ENCODE peak calls at places on chromosome 19, in seven cellular contexts. One of them, this sample, is unnamed.

GRCh38 chr19:11416346-11417052 is 2.6 kb downstream of the RGL3 start:
- DNase-seq in psoas muscle: no peak
- DNase-seq in uterus: no peak
- DNase-seq in lower lobe of right lung: no peak
- DNase-seq in GM12878: no peak
- DNase-seq in kidney epithelial cell: no peak
- DNase-seq in cardiac muscle cell: no peak
- DNase-seq in this sample: no peak

GRCh38 chr19:5460748-5461147 is 5.5 kb downstream of the ZNRF4 start:
- DNase-seq in GM12878: no peak
- DNase-seq in uterus: no peak
- DNase-seq in psoas muscle: no peak
- DNase-seq in lower lobe of right lung: no peak
- DNase-seq in cardiac muscle cell: no peak
- DNase-seq in kidney epithelial cell: no peak
- DNase-seq in this sample: no peak

GRCh38 chr19:44879309-44880065 is 11.6 kb upstream of the TOMM40 start:
- DNase-seq in cardiac muscle cell: no peak
- DNase-seq in psoas muscle: no peak
- DNase-seq in lower lobe of right lung: no peak
- DNase-seq in kidney epithelial cell: no peak
- DNase-seq in uterus: no peak
- DNase-seq in GM12878: no peak
- DNase-seq in this sample: no peak

GRCh38 chr19:13027557-13027956 is 32.3 kb downstream of the NFIX start:
- DNase-seq in GM12878: no peak
- DNase-seq in uterus: no peak
- DNase-seq in lower lobe of right lung: no peak
- DNase-seq in kidney epithelial cell: no peak
- DNase-seq in psoas muscle: no peak
- DNase-seq in cardiac muscle cell: no peak
- DNase-seq in this sample: no peak

GRCh38 chr19:42224940-42225717 is 5.0 kb downstream of the ZNF526 start:
- DNase-seq in lower lobe of right lung: no peak
- DNase-seq in psoas muscle: no peak
- DNase-seq in uterus: no peak
- DNase-seq in kidney epithelial cell: no peak
- DNase-seq in cardiac muscle cell: no peak
- DNase-seq in GM12878: no peak
- DNase-seq in this sample: no peak

GRCh38 chr19:14519860-14520407 is 1.7 kb upstream of the DNAJB1 start:
- DNase-seq in GM12878: no peak
- DNase-seq in uterus: no peak
- DNase-seq in kidney epithelial cell: peak; percentile 95
- DNase-seq in psoas muscle: no peak
- DNase-seq in cardiac muscle cell: no peak
- DNase-seq in lower lobe of right lung: no peak
- DNase-seq in this sample: peak; percentile 61

GRCh38 chr19:5536337-5536894 is 31.3 kb downstream of the TINCR start:
- DNase-seq in uterus: peak; percentile 20
- DNase-seq in lower lobe of right lung: peak; percentile 68
- DNase-seq in psoas muscle: peak; percentile 62
- DNase-seq in kidney epithelial cell: no peak
- DNase-seq in cardiac muscle cell: peak; percentile 97
- DNase-seq in GM12878: no peak
- DNase-seq in this sample: no peak

GRCh38 chr19:6118043-6118442 is 7.7 kb upstream of the RFX2 start:
- DNase-seq in uterus: no peak
- DNase-seq in psoas muscle: no peak
- DNase-seq in cardiac muscle cell: no peak
- DNase-seq in kidney epithelial cell: no peak
- DNase-seq in lower lobe of right lung: no peak
- DNase-seq in GM12878: no peak
- DNase-seq in this sample: no peak

GRCh38 chr19:13110099-13110610 is 6.4 kb downstream of the TRMT1 start:
- DNase-seq in kidney epithelial cell: no peak
- DNase-seq in GM12878: no peak
- DNase-seq in cardiac muscle cell: no peak
- DNase-seq in lower lobe of right lung: no peak
- DNase-seq in psoas muscle: no peak
- DNase-seq in uterus: no peak
- DNase-seq in this sample: no peak

GRCh38 chr19:16896913-16897571 is 8.2 kb downstream of the F2RL3 start:
- DNase-seq in cardiac muscle cell: peak; percentile 97
- DNase-seq in uterus: peak; percentile 90
- DNase-seq in lower lobe of right lung: peak; percentile 93
- DNase-seq in psoas muscle: peak; percentile 94
- DNase-seq in kidney epithelial cell: peak; percentile 65
- DNase-seq in GM12878: peak; percentile 60
- DNase-seq in this sample: peak; percentile 87

GRCh38 chr19:35533822-35534521 is 716 bp downstream of the GAPDHS start:
- DNase-seq in psoas muscle: peak; percentile 64
- DNase-seq in lower lobe of right lung: peak; percentile 72
- DNase-seq in uterus: no peak
- DNase-seq in cardiac muscle cell: peak; percentile 29
- DNase-seq in kidney epithelial cell: no peak
- DNase-seq in GM12878: no peak
- DNase-seq in this sample: no peak

GRCh38 chr19:15108845-15109767 is 1.9 kb downstream of the SYDE1 start:
- DNase-seq in cardiac muscle cell: no peak
- DNase-seq in lower lobe of right lung: no peak
- DNase-seq in uterus: no peak
- DNase-seq in kidney epithelial cell: no peak
- DNase-seq in GM12878: no peak
- DNase-seq in psoas muscle: no peak
- DNase-seq in this sample: no peak

DNA sequence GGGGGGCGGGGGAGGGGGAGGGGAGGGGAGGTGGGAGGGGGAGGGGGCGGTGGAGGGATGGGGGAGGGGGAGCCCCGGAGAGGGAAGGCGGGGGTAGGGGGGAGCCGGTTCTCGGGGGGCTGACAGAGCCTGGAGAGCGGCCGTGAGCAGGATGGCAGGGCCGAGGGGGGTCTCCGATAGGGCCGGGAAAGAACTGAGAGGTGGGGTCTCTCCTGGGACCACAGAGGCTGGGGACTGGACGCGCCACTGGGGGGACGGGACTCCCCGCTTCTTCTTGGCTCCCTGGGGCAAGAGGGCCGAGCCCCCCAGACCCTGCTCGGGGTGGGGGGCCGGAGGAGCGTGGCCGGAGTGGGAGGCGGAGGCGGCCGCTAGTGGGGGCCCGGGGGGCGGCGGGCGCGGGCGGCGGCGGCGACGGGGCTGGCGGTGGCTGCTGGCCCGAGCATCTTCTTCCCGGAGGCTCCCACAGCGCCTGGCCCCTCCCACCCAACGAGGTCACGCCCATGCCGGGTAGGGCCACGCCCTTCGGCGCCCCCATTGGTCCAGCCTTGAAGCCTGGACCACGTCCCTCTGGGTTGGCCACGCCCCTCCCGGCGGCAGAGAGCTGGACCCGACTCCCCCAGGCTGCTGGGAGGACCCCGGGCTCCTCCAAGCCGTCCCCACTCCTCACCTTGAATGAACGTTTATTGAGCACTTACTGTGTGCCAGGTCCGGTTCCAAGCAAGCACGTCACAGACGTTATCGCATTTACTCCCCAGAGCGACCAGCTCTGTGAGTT is at the start of gene NOVA2:
- DNase-seq in cardiac muscle cell: peak; percentile 78
- DNase-seq in kidney epithelial cell: no peak
- DNase-seq in lower lobe of right lung: peak; percentile 73
- DNase-seq in uterus: peak; percentile 42
- DNase-seq in psoas muscle: peak; percentile 81
- DNase-seq in GM12878: peak; percentile 19
- DNase-seq in this sample: no peak
- H3K4me3 ChIP-seq in cardiac muscle cell: peak within 1 kb of the TSS; percentile 37
- H3K4me3 ChIP-seq in kidney epithelial cell: no peak within 1 kb of the TSS
- H3K4me3 ChIP-seq in lower lobe of right lung: peak within 1 kb of the TSS; percentile 52
- H3K4me3 ChIP-seq in uterus: peak within 1 kb of the TSS; percentile 20
- H3K4me3 ChIP-seq in psoas muscle: peak within 1 kb of the TSS; percentile 52
- H3K4me3 ChIP-seq in GM12878: no peak within 1 kb of the TSS
- H3K4me3 ChIP-seq in this sample: peak within 1 kb of the TSS; percentile 36

DNA sequence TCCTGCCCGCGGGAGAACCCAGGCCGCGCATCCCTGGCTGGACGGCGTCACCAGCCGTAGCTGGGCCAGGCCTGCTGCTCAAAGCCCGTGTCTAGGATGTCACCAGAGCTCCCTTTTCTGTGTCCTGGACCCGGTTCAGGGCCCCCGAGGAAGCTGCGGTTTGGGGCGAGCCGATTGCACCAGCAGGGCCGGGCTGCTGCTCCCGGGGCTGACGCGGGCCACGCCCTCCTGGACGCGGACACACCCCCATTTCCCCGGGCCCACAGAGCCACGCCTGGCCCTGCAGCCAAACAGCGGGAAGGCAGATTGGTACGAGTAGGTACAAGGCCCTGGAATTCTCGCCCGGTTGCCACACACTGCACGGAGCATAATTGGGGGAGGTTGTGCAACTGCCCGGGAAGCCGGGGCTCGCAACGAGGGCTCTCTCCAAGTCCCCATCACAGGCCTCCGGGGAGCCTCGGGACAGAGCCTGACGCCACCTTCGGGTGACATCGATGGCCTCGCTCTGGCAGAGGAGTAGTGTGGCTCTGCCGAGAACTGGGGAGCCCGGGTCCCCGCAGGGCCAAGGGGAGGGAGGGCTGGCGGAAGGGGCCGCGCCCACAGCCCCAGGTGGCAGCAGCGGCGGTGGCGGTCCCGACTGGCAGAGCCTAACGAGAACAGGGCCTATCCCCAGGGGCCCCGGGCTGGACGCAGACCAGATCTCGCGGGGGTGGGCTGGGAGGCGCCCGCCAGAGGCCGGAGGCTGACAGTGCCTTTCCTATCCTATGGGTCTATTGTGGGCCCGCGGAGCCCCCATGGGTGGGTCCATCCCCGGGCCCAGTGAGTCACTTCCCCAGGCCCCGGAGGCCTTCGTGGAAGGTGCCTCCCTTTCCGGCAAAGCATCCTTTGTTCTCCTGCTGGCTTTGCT is 23.5 kb downstream of the KCTD15 start:
- DNase-seq in GM12878: no peak
- DNase-seq in lower lobe of right lung: peak; percentile 93
- DNase-seq in kidney epithelial cell: no peak
- DNase-seq in cardiac muscle cell: peak; percentile 63
- DNase-seq in psoas muscle: peak; percentile 87
- DNase-seq in uterus: peak; percentile 78
- DNase-seq in this sample: peak; percentile 45
- H3K4me3 ChIP-seq in GM12878: no peak overlapping the region
- H3K4me3 ChIP-seq in lower lobe of right lung: peak overlapping the region; percentile 63
- H3K4me3 ChIP-seq in kidney epithelial cell: peak overlapping the region; percentile 21
- H3K4me3 ChIP-seq in cardiac muscle cell: peak overlapping the region; percentile 6
- H3K4me3 ChIP-seq in psoas muscle: peak overlapping the region; percentile 59
- H3K4me3 ChIP-seq in uterus: peak overlapping the region; percentile 33
- H3K4me3 ChIP-seq in this sample: peak overlapping the region; percentile 42

DNA sequence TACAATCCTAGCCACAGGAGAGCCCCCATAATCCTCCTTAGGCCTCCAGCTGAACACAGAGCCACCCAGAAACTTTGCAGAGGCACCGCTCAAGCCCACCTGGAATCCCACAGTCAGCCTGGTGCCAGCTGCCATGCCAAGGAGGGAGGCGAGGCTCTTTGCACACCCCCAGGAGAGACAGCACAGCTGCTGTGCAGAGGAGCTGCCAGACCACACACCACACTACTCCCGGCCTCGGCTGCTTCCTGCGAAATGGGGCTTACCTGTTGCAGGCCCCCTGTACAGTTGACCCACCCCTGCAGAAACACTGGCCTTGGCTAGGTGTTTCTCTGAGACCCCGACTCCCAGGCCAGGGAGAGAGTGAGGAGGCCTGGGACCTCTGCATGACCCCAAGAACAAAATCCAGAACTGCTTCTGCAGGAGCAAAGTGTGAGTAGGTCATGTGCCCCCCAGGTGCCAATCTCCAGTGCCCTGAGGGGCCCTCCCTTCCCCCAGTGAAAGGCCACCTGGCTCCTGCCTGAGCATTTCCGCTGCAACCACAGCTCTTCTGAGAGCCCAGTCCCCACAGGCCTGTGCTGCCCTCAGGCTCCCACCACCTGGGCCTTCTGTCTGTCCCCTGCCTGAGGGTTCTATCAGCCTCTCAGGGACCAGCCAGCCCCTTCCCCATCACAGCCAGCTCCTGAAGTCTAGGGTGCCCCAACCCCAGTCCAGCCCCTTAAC is 580.4 kb downstream of the UQCRFS1 start:
- DNase-seq in GM12878: no peak
- DNase-seq in psoas muscle: no peak
- DNase-seq in cardiac muscle cell: no peak
- DNase-seq in lower lobe of right lung: no peak
- DNase-seq in uterus: no peak
- DNase-seq in kidney epithelial cell: no peak
- DNase-seq in this sample: no peak
- H3K4me3 ChIP-seq in GM12878: no peak overlapping the region
- H3K4me3 ChIP-seq in psoas muscle: no peak overlapping the region
- H3K4me3 ChIP-seq in cardiac muscle cell: no peak overlapping the region
- H3K4me3 ChIP-seq in lower lobe of right lung: no peak overlapping the region
- H3K4me3 ChIP-seq in uterus: no peak overlapping the region
- H3K4me3 ChIP-seq in kidney epithelial cell: no peak overlapping the region
- H3K4me3 ChIP-seq in this sample: no peak overlapping the region

GRCh38 chr19:48858984-48859710 is 9.3 kb downstream of the PLEKHA4 start:
- DNase-seq in kidney epithelial cell: no peak
- DNase-seq in lower lobe of right lung: peak; percentile 79
- DNase-seq in GM12878: no peak
- DNase-seq in uterus: no peak
- DNase-seq in psoas muscle: peak; percentile 71
- DNase-seq in cardiac muscle cell: no peak
- DNase-seq in this sample: no peak
- H3K4me3 ChIP-seq in kidney epithelial cell: no peak overlapping the region
- H3K4me3 ChIP-seq in lower lobe of right lung: peak overlapping the region; percentile 41
- H3K4me3 ChIP-seq in GM12878: peak overlapping the region; percentile 65
- H3K4me3 ChIP-seq in uterus: no peak overlapping the region
- H3K4me3 ChIP-seq in psoas muscle: no peak overlapping the region
- H3K4me3 ChIP-seq in cardiac muscle cell: no peak overlapping the region
- H3K4me3 ChIP-seq in this sample: no peak overlapping the region

DNA sequence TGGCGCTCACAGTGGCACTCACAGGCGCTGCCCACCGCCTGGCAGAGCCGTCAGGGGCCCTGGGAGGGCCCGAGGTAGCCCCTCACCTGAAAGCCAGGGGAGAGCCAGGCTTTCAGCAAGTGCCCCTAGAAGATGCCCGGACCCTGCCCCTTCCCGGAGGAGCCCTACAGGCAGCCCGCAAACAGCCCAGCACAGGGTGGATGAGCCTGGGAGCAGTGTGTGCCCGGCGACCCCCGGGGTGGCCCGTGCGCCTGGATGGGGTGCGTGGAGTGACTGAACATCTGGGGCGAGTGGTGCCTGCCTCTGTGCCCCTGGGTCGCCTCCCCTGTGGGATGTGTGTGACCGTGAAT is 1.4 kb downstream of the CRLF1 start:
- DNase-seq in cardiac muscle cell: no peak
- DNase-seq in psoas muscle: no peak
- DNase-seq in lower lobe of right lung: no peak
- DNase-seq in GM12878: no peak
- DNase-seq in kidney epithelial cell: no peak
- DNase-seq in uterus: no peak
- DNase-seq in this sample: no peak
- H3K4me3 ChIP-seq in cardiac muscle cell: no peak overlapping the region
- H3K4me3 ChIP-seq in psoas muscle: peak overlapping the region; percentile 50
- H3K4me3 ChIP-seq in lower lobe of right lung: peak overlapping the region; percentile 31
- H3K4me3 ChIP-seq in GM12878: no peak overlapping the region
- H3K4me3 ChIP-seq in kidney epithelial cell: no peak overlapping the region
- H3K4me3 ChIP-seq in uterus: no peak overlapping the region
- H3K4me3 ChIP-seq in this sample: no peak overlapping the region

This sample was measured in skeletal muscle cell.